ENCODE peak calls at places on chromosome X, in six cellular contexts. L is GM20000; Q is EH; E is keratinocyte; G is activated T-helper 1 cell treated with anti-CD3 and anti-CD28 coated beads, Interleukin-12 subunit alpha, Interleukin-12 subunit beta, Interleukin-2, Interleukin-4 antibody, amounts not matched to agents 30 ng/mL and 10 ng/mL and 1 ng/mL, durations not matched to agents 14 hours and 24 hours and 36 hours; B is activated CD4-positive, alpha-beta T cell treated with anti-CD3 and anti-CD28 coated beads, Interleukin-2, amount 50 U/mL, for 4 hours. W is an unnamed sample.

GRCh38 chrX:106042296-106042695 is 3.8 kb upstream of the SERPINA7 start:
- DNase-seq in L (no peak), B (no peak), G (no peak), Q (no peak), E (no peak), W (no peak)

GRCh38 chrX:24204331-24204730 is 54.8 kb downstream of the ZFX start:
- DNase-seq in L (no peak), G (no peak), Q (no peak), E (no peak), B (no peak), W (no peak)

GRCh38 chrX:29488919-29489318 is 726.4 kb upstream of the MAGEB2 start:
- DNase-seq in Q (no peak), L (no peak), G (no peak), E (no peak), B (no peak), W (no peak)

GRCh38 chrX:9227276-9227675 is 193.3 kb upstream of the FAM9B start:
- DNase-seq in G (no peak), L (no peak), B (no peak), E (no peak), Q (no peak), W (no peak)

GRCh38 chrX:10239611-10240064 is 82.9 kb downstream of the CLCN4 start:
- DNase-seq in Q (peak), E (no peak), L (no peak), B (no peak), G (no peak), W (no peak)

GRCh38 chrX:56503941-56504673 is 59.3 kb upstream of the UBQLN2 start:
- DNase-seq in Q (peak), L (no peak), E (peak), B (no peak), G (no peak), W (no peak)

GRCh38 chrX:102651968-102652744 is 873 bp downstream of the GPRASP1 start:
- DNase-seq in B (peak), L (peak), E (peak), G (peak), Q (peak), W (no peak)

GRCh38 chrX:96707829-96708228 is 23.2 kb downstream of the DIAPH2 start:
- DNase-seq in G (no peak), E (no peak), B (no peak), L (no peak), Q (peak), W (peak)

GRCh38 chrX:7586126-7586525 is 256.8 kb upstream of the VCX start:
- DNase-seq in G (no peak), B (no peak), L (peak), E (no peak), Q (peak), W (peak)

GRCh38 chrX:110444996-110445395 is 86.3 kb downstream of the RTL9 start:
- DNase-seq in Q (no peak), B (no peak), E (no peak), G (no peak), L (no peak), W (no peak)

GRCh38 chrX:41238543-41238942 is 95.4 kb upstream of the DDX3X start:
- DNase-seq in L (no peak), E (peak), Q (peak), G (no peak), B (no peak), W (peak)

GRCh38 chrX:122941801-122942200 is 242.3 kb upstream of the GRIA3 start:
- DNase-seq in B (no peak), L (no peak), E (no peak), G (no peak), Q (no peak), W (no peak)

GRCh38 chrX:129641941-129642340 is 12.8 kb downstream of the APLN start:
- DNase-seq in E (no peak), Q (peak), G (no peak), B (no peak), L (no peak), W (no peak)

GRCh38 chrX:7107968-7108480 is 39.5 kb upstream of the STS start:
- DNase-seq in Q (no peak), B (no peak), G (no peak), E (no peak), L (no peak), W (no peak)

GRCh38 chrX:23503835-23504539 is 163.3 kb upstream of the PRDX4 start:
- DNase-seq in Q (peak), L (no peak), E (peak), G (no peak), B (no peak), W (no peak)

GRCh38 chrX:17535229-17535628 is 160.2 kb downstream of the NHS start:
- DNase-seq in B (peak), Q (peak), E (no peak), L (peak), G (peak), W (no peak)

GRCh38 chrX:39476596-39476995 is 621.2 kb downstream of the BCOR start:
- DNase-seq in E (no peak), G (no peak), Q (no peak), B (no peak), L (no peak), W (no peak)

GRCh38 chrX:39718951-39719350 is 378.8 kb downstream of the BCOR start:
- DNase-seq in L (no peak), E (no peak), Q (no peak), B (no peak), G (no peak), W (no peak)

GRCh38 chrX:136754641-136755040 is 26.1 kb downstream of the ARHGEF6 start:
- DNase-seq in B (no peak), E (no peak), Q (no peak), L (no peak), G (no peak), W (no peak)

GRCh38 chrX:24594531-24594930 is 52.6 kb downstream of the PCYT1B start:
- DNase-seq in L (no peak), G (no peak), Q (no peak), E (no peak), B (no peak), W (no peak)

GRCh38 chrX:22406332-22406731 is 133.6 kb downstream of the CBLL2 start:
- DNase-seq in Q (no peak), L (no peak), E (no peak), G (no peak), B (no peak), W (no peak)

GRCh38 chrX:20333672-20334071 is 67.0 kb upstream of the RPS6KA3 start:
- DNase-seq in E (no peak), L (no peak), G (no peak), Q (no peak), B (no peak), W (no peak)

GRCh38 chrX:69080912-69081465 is 84.3 kb downstream of the PJA1 start:
- DNase-seq in L (no peak), Q (no peak), G (no peak), B (no peak), E (no peak), W (no peak)

GRCh38 chrX:111386884-111387283 is 25.1 kb downstream of the DCX start:
- DNase-seq in E (no peak), L (no peak), B (no peak), Q (no peak), G (no peak), W (no peak)

GRCh38 chrX:150683536-150684146 is 9.6 kb upstream of the MTMR1 start:
- DNase-seq in B (no peak), L (peak), Q (peak), E (no peak), G (no peak), W (peak)

GRCh38 chrX:97597954-97598353 is 714.2 kb downstream of the RPA4 start:
- DNase-seq in B (no peak), L (no peak), G (peak), E (no peak), Q (no peak), W (no peak)

GRCh38 chrX:9519546-9520210 is 54.8 kb downstream of the TBL1X start:
- DNase-seq in E (no peak), B (no peak), L (no peak), Q (peak), G (no peak), W (no peak)

GRCh38 chrX:52574416-52575275 is 57.8 kb upstream of the XAGE1B start:
- DNase-seq in L (peak), E (no peak), B (no peak), Q (peak), G (peak), W (no peak)

GRCh38 chrX:133970021-133970550 is 15.3 kb downstream of the GPC3 start:
- DNase-seq in G (no peak), Q (no peak), B (no peak), L (no peak), E (no peak), W (no peak)

GRCh38 chrX:50721771-50722521 is 92.0 kb downstream of the SHROOM4 start:
- DNase-seq in L (no peak), B (no peak), Q (peak), E (no peak), G (no peak), W (no peak)

GRCh38 chrX:16882188-16882587 is 12.0 kb upstream of the RBBP7 start:
- DNase-seq in E (no peak), L (no peak), Q (peak), B (no peak), G (no peak), W (peak)

GRCh38 chrX:1391370-1391706 is 575 bp downstream of the SLC25A6 start:
- DNase-seq in Q (no peak), E (peak), G (no peak), B (no peak), L (peak), W (no peak)

GRCh38 chrX:38636949-38637819 is 75.8 kb downstream of the TSPAN7 start:
- DNase-seq in E (no peak), G (no peak), L (no peak), B (no peak), Q (no peak), W (no peak)

GRCh38 chrX:97691901-97692455 is 808.3 kb downstream of the RPA4 start:
- DNase-seq in L (no peak), E (no peak), Q (no peak), B (no peak), G (no peak), W (no peak)

GRCh38 chrX:134821370-134821769 is 163.1 kb upstream of the PLAC1 start:
- DNase-seq in L (no peak), B (no peak), G (no peak), E (no peak), Q (peak), W (no peak)

GRCh38 chrX:25523574-25523973 is 507.8 kb upstream of the ARX start:
- DNase-seq in G (no peak), L (peak), Q (no peak), B (no peak), E (no peak), W (peak)

W was measured in HL-60.